ENCODE peak calls at places on chromosomes 7 and 10, in six cellular contexts. One of them, this sample, is unnamed.

GRCh38 chr10:69232736-69233135 is 12.6 kb downstream of the HKDC1 start:
- DNase-seq in trophoblast cell: no peak
- DNase-seq in mesendoderm: no peak
- DNase-seq in IMR-90: no peak
- DNase-seq in mesenchymal stem cell: no peak
- DNase-seq in H1: no peak
- DNase-seq in this sample: no peak

GRCh38 chr10:49601857-49602256 is 8.3 kb upstream of the SLC18A3 start:
- DNase-seq in mesenchymal stem cell: no peak
- DNase-seq in mesendoderm: no peak
- DNase-seq in H1: no peak
- DNase-seq in trophoblast cell: peak
- DNase-seq in IMR-90: peak
- DNase-seq in this sample: no peak

GRCh38 chr7:152869041-152869676 is 109.6 kb downstream of the ACTR3B start:
- DNase-seq in mesenchymal stem cell: no peak
- DNase-seq in mesendoderm: no peak
- DNase-seq in H1: peak
- DNase-seq in IMR-90: no peak
- DNase-seq in trophoblast cell: no peak
- DNase-seq in this sample: no peak

GRCh38 chr7:44276571-44277101 is 48.8 kb downstream of the CAMK2B start:
- DNase-seq in IMR-90: no peak
- DNase-seq in H1: no peak
- DNase-seq in mesenchymal stem cell: no peak
- DNase-seq in mesendoderm: no peak
- DNase-seq in trophoblast cell: no peak
- DNase-seq in this sample: no peak

GRCh38 chr10:30813872-30814471 is 184.4 kb upstream of the LYZL2 start:
- DNase-seq in IMR-90: peak
- DNase-seq in mesendoderm: no peak
- DNase-seq in mesenchymal stem cell: peak
- DNase-seq in H1: no peak
- DNase-seq in trophoblast cell: no peak
- DNase-seq in this sample: no peak

GRCh38 chr10:126843299-126843934 is 61.8 kb upstream of the DOCK1 start:
- DNase-seq in trophoblast cell: no peak
- DNase-seq in IMR-90: no peak
- DNase-seq in mesenchymal stem cell: no peak
- DNase-seq in H1: no peak
- DNase-seq in mesendoderm: no peak
- DNase-seq in this sample: no peak

GRCh38 chr7:134750083-134751062 is 29.1 kb upstream of the CALD1 start:
- DNase-seq in trophoblast cell: peak
- DNase-seq in IMR-90: peak
- DNase-seq in mesendoderm: peak
- DNase-seq in mesenchymal stem cell: no peak
- DNase-seq in H1: peak
- DNase-seq in this sample: peak

GRCh38 chr10:115093776-115094361 is 704 bp downstream of the ATRNL1 start:
- DNase-seq in trophoblast cell: no peak
- DNase-seq in H1: peak
- DNase-seq in mesendoderm: peak
- DNase-seq in IMR-90: no peak
- DNase-seq in mesenchymal stem cell: peak
- DNase-seq in this sample: peak

GRCh38 chr10:47047127-47047504 is 135.9 kb downstream of the PTPN20 start:
- DNase-seq in trophoblast cell: no peak
- DNase-seq in IMR-90: no peak
- DNase-seq in mesenchymal stem cell: no peak
- DNase-seq in H1: no peak
- DNase-seq in mesendoderm: no peak
- DNase-seq in this sample: no peak

GRCh38 chr7:106887376-106887775 is 22.3 kb downstream of the PIK3CG start:
- DNase-seq in mesenchymal stem cell: no peak
- DNase-seq in mesendoderm: no peak
- DNase-seq in H1: no peak
- DNase-seq in IMR-90: no peak
- DNase-seq in trophoblast cell: no peak
- DNase-seq in this sample: no peak

GRCh38 chr10:133162910-133163856 is 3.2 kb downstream of the KNDC1 start:
- DNase-seq in IMR-90: no peak
- DNase-seq in H1: no peak
- DNase-seq in mesendoderm: no peak
- DNase-seq in trophoblast cell: no peak
- DNase-seq in mesenchymal stem cell: no peak
- DNase-seq in this sample: no peak

GRCh38 chr10:88209837-88210552 is 346.6 kb downstream of the PTEN start:
- DNase-seq in H1: no peak
- DNase-seq in mesenchymal stem cell: peak
- DNase-seq in IMR-90: peak
- DNase-seq in mesendoderm: no peak
- DNase-seq in trophoblast cell: no peak
- DNase-seq in this sample: no peak

GRCh38 chr10:43874984-43875383 is 226.3 kb upstream of the ZNF32 start:
- DNase-seq in trophoblast cell: no peak
- DNase-seq in mesendoderm: no peak
- DNase-seq in mesenchymal stem cell: no peak
- DNase-seq in H1: peak
- DNase-seq in IMR-90: no peak
- DNase-seq in this sample: no peak

GRCh38 chr10:35236739-35237138 is 99.6 kb upstream of the CCNY start:
- DNase-seq in mesendoderm: no peak
- DNase-seq in H1: no peak
- DNase-seq in IMR-90: peak
- DNase-seq in mesenchymal stem cell: no peak
- DNase-seq in trophoblast cell: no peak
- DNase-seq in this sample: no peak

GRCh38 chr7:1364068-1364905 is 95.0 kb downstream of the MICALL2 start:
- DNase-seq in trophoblast cell: no peak
- DNase-seq in H1: no peak
- DNase-seq in IMR-90: no peak
- DNase-seq in mesendoderm: no peak
- DNase-seq in mesenchymal stem cell: no peak
- DNase-seq in this sample: no peak

GRCh38 chr7:30659312-30659711 is 22.9 kb downstream of the CRHR2 start:
- DNase-seq in IMR-90: peak
- DNase-seq in trophoblast cell: no peak
- DNase-seq in H1: no peak
- DNase-seq in mesendoderm: no peak
- DNase-seq in mesenchymal stem cell: no peak
- DNase-seq in this sample: no peak

GRCh38 chr10:79111427-79111826 is 42.7 kb downstream of the ZMIZ1 start:
- DNase-seq in mesenchymal stem cell: no peak
- DNase-seq in H1: no peak
- DNase-seq in mesendoderm: no peak
- DNase-seq in trophoblast cell: no peak
- DNase-seq in IMR-90: peak
- DNase-seq in this sample: no peak

GRCh38 chr10:32055478-32056135 is 618 bp downstream of the KIF5B start:
- DNase-seq in trophoblast cell: peak
- DNase-seq in mesendoderm: peak
- DNase-seq in mesenchymal stem cell: peak
- DNase-seq in H1: peak
- DNase-seq in IMR-90: peak
- DNase-seq in this sample: no peak

GRCh38 chr10:32059472-32059871 is 3.2 kb upstream of the KIF5B start:
- DNase-seq in IMR-90: no peak
- DNase-seq in mesenchymal stem cell: no peak
- DNase-seq in trophoblast cell: no peak
- DNase-seq in mesendoderm: peak
- DNase-seq in H1: no peak
- DNase-seq in this sample: no peak

GRCh38 chr10:32054087-32054486 is 2.1 kb downstream of the KIF5B start:
- DNase-seq in H1: no peak
- DNase-seq in mesenchymal stem cell: peak
- DNase-seq in trophoblast cell: no peak
- DNase-seq in IMR-90: peak
- DNase-seq in mesendoderm: peak
- DNase-seq in this sample: peak

GRCh38 chr10:32056136-32057040 is at the start of gene KIF5B:
- DNase-seq in mesendoderm: peak
- DNase-seq in IMR-90: peak
- DNase-seq in mesenchymal stem cell: peak
- DNase-seq in H1: peak
- DNase-seq in trophoblast cell: peak
- DNase-seq in this sample: peak

DNA sequence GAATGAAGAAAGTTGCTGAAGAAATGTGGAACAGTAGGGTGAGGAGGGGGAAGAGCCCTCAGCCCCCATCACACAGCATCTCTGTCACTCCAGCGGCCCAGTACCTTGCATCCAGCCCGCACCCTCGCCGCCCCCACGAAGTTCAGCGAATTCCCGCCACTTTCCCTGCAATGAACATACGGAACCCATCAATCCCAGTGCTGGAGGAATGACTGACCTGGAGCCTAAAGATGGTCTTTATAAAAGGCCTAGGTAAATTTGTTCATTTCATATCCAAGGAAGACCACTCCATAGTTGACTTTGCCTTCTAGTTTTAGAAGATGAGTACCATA is 782 bp upstream of the KIF5B start:
- DNase-seq in trophoblast cell: no peak
- DNase-seq in mesendoderm: no peak
- DNase-seq in H1: no peak
- DNase-seq in mesenchymal stem cell: no peak
- DNase-seq in IMR-90: no peak
- DNase-seq in this sample: no peak
- H3K4me3 ChIP-seq in trophoblast cell: no peak
- H3K4me3 ChIP-seq in mesendoderm: no peak
- H3K4me3 ChIP-seq in H1: peak
- H3K4me3 ChIP-seq in mesenchymal stem cell: peak
- H3K4me3 ChIP-seq in IMR-90: no peak
- H3K4me3 ChIP-seq in this sample: no peak

GRCh38 chr10:131998845-131999681 is 17.3 kb upstream of the BNIP3 start:
- DNase-seq in trophoblast cell: no peak
- DNase-seq in mesendoderm: peak
- DNase-seq in mesenchymal stem cell: no peak
- DNase-seq in IMR-90: no peak
- DNase-seq in H1: no peak
- DNase-seq in this sample: no peak
- H2BK5ac ChIP-seq in trophoblast cell: peak
- H2BK5ac ChIP-seq in mesendoderm: peak
- H2BK5ac ChIP-seq in mesenchymal stem cell: no peak
- H2BK5ac ChIP-seq in IMR-90: no peak
- H2BK5ac ChIP-seq in H1: peak
- H2BK5ac ChIP-seq in this sample: peak

GRCh38 chr7:27119412-27119911 is 11.1 kb downstream of the HOXA4 start:
- DNase-seq in mesendoderm: no peak
- DNase-seq in trophoblast cell: no peak
- DNase-seq in H1: no peak
- DNase-seq in IMR-90: peak
- DNase-seq in mesenchymal stem cell: no peak
- DNase-seq in this sample: no peak

GRCh38 chr7:27116521-27116946 is 14.0 kb downstream of the HOXA4 start:
- DNase-seq in H1: no peak
- DNase-seq in mesendoderm: no peak
- DNase-seq in trophoblast cell: no peak
- DNase-seq in mesenchymal stem cell: no peak
- DNase-seq in IMR-90: peak
- DNase-seq in this sample: no peak

GRCh38 chr7:27118580-27118979 is 12.0 kb downstream of the HOXA4 start:
- DNase-seq in trophoblast cell: no peak
- DNase-seq in IMR-90: no peak
- DNase-seq in mesendoderm: no peak
- DNase-seq in mesenchymal stem cell: no peak
- DNase-seq in H1: no peak
- DNase-seq in this sample: no peak

GRCh38 chr7:27116962-27117686 is 13.4 kb downstream of the HOXA4 start:
- DNase-seq in mesendoderm: no peak
- DNase-seq in mesenchymal stem cell: no peak
- DNase-seq in H1: peak
- DNase-seq in IMR-90: peak
- DNase-seq in trophoblast cell: no peak
- DNase-seq in this sample: no peak

DNA sequence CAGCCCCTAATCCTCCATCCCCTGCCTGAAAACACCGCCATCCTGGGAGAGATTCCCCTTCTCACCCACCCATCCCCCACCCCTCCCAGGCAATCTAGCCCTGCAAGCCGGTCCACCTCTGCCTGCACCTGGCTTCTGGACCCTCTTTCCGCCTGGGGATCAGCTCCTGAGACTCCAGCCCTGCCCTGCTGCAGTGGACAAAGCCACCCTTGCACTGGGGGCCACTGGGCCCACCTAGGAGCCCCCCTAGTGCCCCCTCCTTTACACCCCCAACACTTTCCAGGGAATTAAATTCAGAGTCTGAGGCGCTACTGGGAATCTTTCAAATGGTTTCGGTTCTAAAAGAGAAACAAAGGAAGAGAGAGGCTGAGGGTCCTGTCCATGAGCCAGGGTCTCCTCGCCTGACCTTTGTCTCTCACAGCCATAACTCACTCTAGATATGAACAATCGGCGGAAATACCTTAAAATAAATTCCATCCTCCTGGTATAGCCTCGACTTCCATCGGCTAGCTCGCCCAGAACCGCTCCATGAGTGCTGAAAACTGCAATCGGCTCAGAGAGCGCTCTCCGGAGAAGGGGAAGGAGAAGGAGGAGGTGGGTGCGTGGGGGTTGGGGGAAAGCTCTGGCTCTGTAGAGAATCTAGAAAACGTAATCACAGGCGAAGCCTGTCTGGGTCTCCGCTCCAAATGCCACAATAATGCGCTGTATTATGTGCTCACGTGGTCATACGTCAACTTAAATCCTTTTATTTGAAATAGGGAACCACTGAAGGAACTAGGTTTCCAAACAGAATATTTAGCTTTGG is 12.7 kb downstream of the HOXA4 start:
- DNase-seq in mesendoderm: no peak
- DNase-seq in IMR-90: peak
- DNase-seq in trophoblast cell: no peak
- DNase-seq in mesenchymal stem cell: peak
- DNase-seq in H1: peak
- DNase-seq in this sample: no peak
- H3K4me3 ChIP-seq in mesendoderm: no peak
- H3K4me3 ChIP-seq in IMR-90: peak
- H3K4me3 ChIP-seq in trophoblast cell: no peak
- H3K4me3 ChIP-seq in mesenchymal stem cell: peak
- H3K4me3 ChIP-seq in H1: no peak
- H3K4me3 ChIP-seq in this sample: no peak

GRCh38 chr7:132857031-132857430 is 224.9 kb downstream of the CHCHD3 start:
- DNase-seq in mesenchymal stem cell: no peak
- DNase-seq in H1: no peak
- DNase-seq in IMR-90: no peak
- DNase-seq in trophoblast cell: no peak
- DNase-seq in mesendoderm: no peak
- DNase-seq in this sample: no peak

GRCh38 chr7:132858251-132858650 is 223.6 kb downstream of the CHCHD3 start:
- DNase-seq in mesendoderm: no peak
- DNase-seq in IMR-90: no peak
- DNase-seq in mesenchymal stem cell: no peak
- DNase-seq in H1: no peak
- DNase-seq in trophoblast cell: no peak
- DNase-seq in this sample: no peak

GRCh38 chr7:132859199-132859598 is 222.7 kb downstream of the CHCHD3 start:
- DNase-seq in mesendoderm: no peak
- DNase-seq in trophoblast cell: no peak
- DNase-seq in mesenchymal stem cell: no peak
- DNase-seq in H1: no peak
- DNase-seq in IMR-90: no peak
- DNase-seq in this sample: no peak

GRCh38 chr7:132858760-132859159 is 223.1 kb downstream of the CHCHD3 start:
- DNase-seq in IMR-90: no peak
- DNase-seq in mesenchymal stem cell: no peak
- DNase-seq in H1: no peak
- DNase-seq in mesendoderm: no peak
- DNase-seq in trophoblast cell: no peak
- DNase-seq in this sample: no peak

GRCh38 chr7:132857703-132858102 is 224.2 kb downstream of the CHCHD3 start:
- DNase-seq in H1: no peak
- DNase-seq in trophoblast cell: no peak
- DNase-seq in IMR-90: no peak
- DNase-seq in mesenchymal stem cell: no peak
- DNase-seq in mesendoderm: no peak
- DNase-seq in this sample: no peak
- H2BK5ac ChIP-seq in H1: no peak
- H2BK5ac ChIP-seq in trophoblast cell: no peak
- H2BK5ac ChIP-seq in IMR-90: no peak
- H2BK5ac ChIP-seq in mesenchymal stem cell: no peak
- H2BK5ac ChIP-seq in mesendoderm: no peak
- H2BK5ac ChIP-seq in this sample: no peak